ENCODE peak calls at places on chromosomes 2 and 18, in nine cellular contexts. M, L, U, C, T, D, Y, A and X are unnamed samples.

GRCh38 chr18:6078877-6079276 is 183.6 kb upstream of the TMEM200C start:
- DNase-seq in M (no peak), L (no peak), U (no peak), C (no peak), T (no peak), D (no peak), Y (no peak), A (no peak), X (no peak)

GRCh38 chr2:27216416-27217137 is 592 bp upstream of the CAD start:
- DNase-seq in M (no peak), L (no peak), U (no peak), C (no peak), T (no peak), D (no peak), Y (no peak), A (no peak), X (no peak)

GRCh38 chr2:134836986-134837385 is 1.4 kb upstream of the ACMSD start:
- DNase-seq in M (no peak), L (peak), U (no peak), C (peak), T (peak), D (peak), Y (no peak), A (peak), X (no peak)

GRCh38 chr2:219466816-219467735 is 31.6 kb upstream of the GMPPA start:
- DNase-seq in M (no peak), L (no peak), U (no peak), C (no peak), T (no peak), D (no peak), Y (no peak), A (no peak), X (no peak)

GRCh38 chr2:209473930-209474419 is 50.1 kb downstream of the MAP2 start:
- DNase-seq in M (no peak), L (peak), U (no peak), C (peak), T (peak), D (peak), Y (no peak), A (peak), X (no peak)

GRCh38 chr18:58784601-58785137 is 80.0 kb upstream of the ZNF532 start:
- DNase-seq in M (no peak), L (no peak), U (no peak), C (no peak), T (peak), D (no peak), Y (no peak), A (no peak), X (no peak)

GRCh38 chr2:223865124-223865523 is 27.7 kb upstream of the AP1S3 start:
- DNase-seq in M (peak), L (no peak), U (no peak), C (no peak), T (no peak), D (no peak), Y (no peak), A (no peak), X (peak)

GRCh38 chr2:47639469-47639868 is 143.5 kb upstream of the MSH6 start:
- DNase-seq in M (no peak), L (no peak), U (no peak), C (no peak), T (no peak), D (no peak), Y (no peak), A (no peak), X (no peak)

DNA sequence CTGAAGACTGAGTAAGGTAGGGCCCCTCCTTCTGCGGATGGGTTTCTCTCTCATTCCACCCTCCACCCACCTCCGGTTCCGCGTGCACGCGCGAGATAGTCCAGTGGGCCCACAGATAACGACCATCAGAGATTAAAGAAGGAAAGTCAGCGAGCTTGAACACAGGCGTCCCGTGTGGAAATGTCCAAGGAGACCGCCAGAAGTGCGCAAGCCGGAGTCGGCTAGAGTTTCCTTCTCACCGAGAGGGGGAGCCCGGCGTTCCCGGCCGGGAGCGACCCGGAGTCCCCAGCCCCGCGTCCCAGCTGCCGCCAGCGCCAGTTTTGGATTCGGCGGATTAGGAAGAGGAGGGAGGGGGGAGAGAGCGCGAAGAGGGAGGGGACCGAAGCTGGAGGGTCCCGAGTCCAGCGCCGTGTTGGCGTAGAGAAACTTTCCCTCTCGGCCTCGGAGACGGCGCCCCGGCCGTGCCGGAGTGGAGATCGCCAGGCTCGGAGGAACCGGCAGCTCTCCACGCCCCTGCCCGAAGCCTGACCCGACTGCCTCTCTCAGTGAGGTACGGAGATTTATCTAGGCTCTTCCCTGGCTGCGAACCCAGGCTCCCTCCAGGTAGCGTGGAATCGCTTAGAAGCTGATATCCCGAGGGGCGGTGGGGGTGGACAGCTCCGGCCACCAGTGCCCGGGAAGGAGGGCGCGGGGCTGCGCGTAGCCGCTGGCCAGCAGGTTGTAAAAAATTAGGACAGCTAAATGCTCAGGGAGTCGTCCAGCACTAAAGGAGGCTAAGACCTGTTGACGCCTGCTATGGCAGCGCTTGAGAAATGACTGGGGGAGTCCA is at the start of gene GULP1:
- DNase-seq in M (no peak), L (peak), U (peak), C (peak), T (peak), D (peak), Y (peak), A (peak), X (no peak)
- TF ChIP-seq CTCF in M (no peak), L (peak), U (peak), C (peak), T (peak), D (peak), Y (no peak), A (peak), X (peak)

GRCh38 chr2:16168506-16169264 is 228.3 kb downstream of the MYCN start:
- DNase-seq in M (no peak), L (no peak), U (no peak), C (no peak), T (no peak), D (no peak), Y (no peak), A (no peak), X (no peak)
- TF ChIP-seq CTCF in M (no peak), L (no peak), U (no peak), C (no peak), T (no peak), D (no peak), Y (no peak), A (no peak), X (no peak)

GRCh38 chr2:78351208-78351607 is 674.3 kb upstream of the REG3G start:
- DNase-seq in M (peak), L (no peak), U (no peak), C (no peak), T (no peak), D (no peak), Y (no peak), A (no peak), X (no peak)
- TF ChIP-seq CTCF in M (peak), L (no peak), U (peak), C (no peak), T (no peak), D (peak), Y (no peak), A (no peak), X (no peak)

DNA sequence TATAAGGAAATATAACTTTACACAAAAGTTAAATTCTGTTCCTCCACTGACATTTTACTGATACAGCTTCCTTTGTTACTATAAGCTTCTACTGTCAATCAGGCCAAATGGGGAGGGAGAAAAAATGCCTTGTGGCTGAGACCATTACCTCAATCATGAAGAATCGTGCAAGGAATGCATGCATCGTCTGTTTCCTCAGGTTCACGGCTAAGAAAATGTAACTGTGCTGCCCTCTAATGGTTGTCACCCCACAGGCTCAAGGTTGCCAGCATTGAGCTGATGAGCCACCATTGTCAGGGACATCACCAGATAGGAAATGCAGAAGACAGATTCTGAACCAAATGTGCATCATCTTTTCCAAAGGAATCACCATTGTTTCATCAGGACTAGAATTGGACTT is 426.9 kb downstream of the CDH2 start:
- DNase-seq in M (peak), L (peak), U (no peak), C (peak), T (peak), D (peak), Y (peak), A (peak), X (peak)
- TF ChIP-seq CTCF in M (peak), L (peak), U (peak), C (peak), T (peak), D (peak), Y (peak), A (peak), X (no peak)

GRCh38 chr18:53153800-53154199 is 813.8 kb downstream of the DCC start:
- DNase-seq in M (no peak), L (no peak), U (no peak), C (no peak), T (no peak), D (no peak), Y (no peak), A (no peak), X (no peak)

GRCh38 chr18:53152478-53152877 is 812.5 kb downstream of the DCC start:
- DNase-seq in M (no peak), L (no peak), U (no peak), C (no peak), T (no peak), D (no peak), Y (no peak), A (no peak), X (no peak)

GRCh38 chr18:53148056-53148574 is 808.1 kb downstream of the DCC start:
- DNase-seq in M (no peak), L (no peak), U (no peak), C (no peak), T (no peak), D (no peak), Y (no peak), A (no peak), X (no peak)

GRCh38 chr18:53147472-53147871 is 807.5 kb downstream of the DCC start:
- DNase-seq in M (no peak), L (no peak), U (no peak), C (no peak), T (no peak), D (no peak), Y (no peak), A (no peak), X (no peak)

GRCh38 chr18:53153281-53153680 is 813.3 kb downstream of the DCC start:
- DNase-seq in M (peak), L (peak), U (no peak), C (no peak), T (peak), D (no peak), Y (peak), A (no peak), X (peak)
- TF ChIP-seq CTCF in M (peak), L (peak), U (peak), C (no peak), T (no peak), D (peak), Y (no peak), A (no peak), X (peak)